ENCODE peak calls at places on chromosomes 7 and 10, in four cellular contexts. H is CD8-positive, alpha-beta memory T cell; X is small intestine; U is fibroblast of lung. C is an unnamed sample.
A peak's percentile ranks its signal among the peaks of the same experiment; 100 is the strongest.

GRCh38 chr7:120797026-120797645 is 60.8 kb downstream of the TSPAN12 start:
- DNase-seq in U (no peak), H (no peak), X (no peak), C (no peak)

GRCh38 chr10:132138596-132138995 is 48.2 kb upstream of the DPYSL4 start:
- DNase-seq in U (no peak), X (no peak), H (no peak), C (peak; percentile 57)

GRCh38 chr10:116385311-116385710 is 42.3 kb upstream of the PNLIPRP3 start:
- DNase-seq in H (no peak), X (no peak), U (no peak), C (no peak)

GRCh38 chr10:77179015-77179695 is 458.5 kb downstream of the KCNMA1 start:
- DNase-seq in X (no peak), U (peak; percentile 93), H (no peak), C (no peak)

GRCh38 chr10:51527806-51528205 is 171.6 kb downstream of the CSTF2T start:
- DNase-seq in U (no peak), H (no peak), X (no peak), C (no peak)

GRCh38 chr10:101050206-101051069 is 11.4 kb upstream of the KAZALD1 start:
- DNase-seq in X (peak; percentile 62), U (peak; percentile 30), H (peak; percentile 76), C (peak; percentile 80)

GRCh38 chr10:107650939-107651338 is 486.4 kb upstream of the SORCS1 start:
- DNase-seq in H (no peak), X (no peak), U (no peak), C (no peak)

GRCh38 chr7:33129806-33130153 is 416 bp downstream of the BBS9 start:
- DNase-seq in X (peak; percentile 8), U (no peak), H (no peak), C (no peak)

GRCh38 chr10:71213127-71213616 is 802 bp downstream of the UNC5B start:
- DNase-seq in H (no peak), X (peak; percentile 71), U (peak; percentile 90), C (no peak)

GRCh38 chr7:95867309-95867708 is 95.0 kb downstream of the DYNC1I1 start:
- DNase-seq in H (no peak), X (no peak), U (no peak), C (no peak)

GRCh38 chr7:48004023-48004422 is 24.6 kb upstream of the HUS1 start:
- DNase-seq in X (no peak), U (no peak), H (no peak), C (no peak)

GRCh38 chr10:45372251-45372951 is 1.6 kb upstream of the ALOX5 start:
- DNase-seq in U (no peak), H (no peak), X (no peak), C (no peak)

GRCh38 chr7:24756989-24757798 is at the start of gene GSDME:
- DNase-seq in X (peak; percentile 75), H (peak; percentile 5), U (peak; percentile 68), C (peak; percentile 83)

GRCh38 chr10:11163990-11164805 is 146.5 kb downstream of the CELF2 start:
- DNase-seq in H (peak; percentile 49), U (no peak), X (no peak), C (no peak)

GRCh38 chr10:29663718-29664117 is 28.9 kb upstream of the SVIL start:
- DNase-seq in X (no peak), H (no peak), U (no peak), C (no peak)

GRCh38 chr7:6162650-6163366 is 109.6 kb downstream of the CYTH3 start:
- DNase-seq in X (no peak), U (no peak), H (no peak), C (no peak)

GRCh38 chr7:151537818-151538561 is 18.3 kb upstream of the RHEB start:
- DNase-seq in H (no peak), U (peak; percentile 26), X (no peak), C (no peak)

GRCh38 chr10:103660364-103661197 is 167.1 kb downstream of the NEURL1 start:
- DNase-seq in U (peak; percentile 60), X (no peak), H (peak; percentile 17), C (peak; percentile 86)

GRCh38 chr10:5284311-5285057 is 80.3 kb upstream of the UCN3 start:
- DNase-seq in X (no peak), H (no peak), U (peak; percentile 56), C (no peak)

GRCh38 chr10:62844280-62845011 is 28.3 kb upstream of the EGR2 start:
- DNase-seq in H (no peak), X (no peak), U (peak; percentile 20), C (no peak)

GRCh38 chr7:148474421-148474820 is 116.1 kb upstream of the C7orf33 start:
- DNase-seq in U (no peak), H (no peak), X (no peak), C (no peak)

GRCh38 chr7:108008827-108009226 is 5.9 kb upstream of the LAMB1 start:
- DNase-seq in X (no peak), U (no peak), H (no peak), C (no peak)

GRCh38 chr7:2313450-2314208 is 612 bp downstream of the SNX8 start:
- DNase-seq in U (no peak), H (no peak), X (peak; percentile 38), C (no peak)

GRCh38 chr10:114508376-114508775 is 104.1 kb upstream of the AFAP1L2 start:
- DNase-seq in X (no peak), H (no peak), U (no peak), C (no peak)

GRCh38 chr10:43210556-43210955 is 56.3 kb downstream of the RASGEF1A start:
- DNase-seq in H (no peak), X (no peak), U (no peak), C (peak; percentile 58)

GRCh38 chr10:130854151-130854550 is 457.4 kb downstream of the TCERG1L start:
- DNase-seq in U (no peak), H (no peak), X (no peak), C (no peak)

GRCh38 chr7:44131173-44132009 is 8.0 kb upstream of the POLD2 start:
- DNase-seq in H (no peak), U (no peak), X (peak; percentile 60), C (peak; percentile 39)

GRCh38 chr7:49255061-49255460 is 330.7 kb downstream of the CDC14C start:
- DNase-seq in H (no peak), X (no peak), U (peak; percentile 46), C (no peak)

GRCh38 chr10:120927352-120927751 is 76.2 kb downstream of the WDR11 start:
- DNase-seq in H (no peak), U (no peak), X (no peak), C (no peak)

GRCh38 chr7:39651262-39651661 is 27.9 kb downstream of the RALA start:
- DNase-seq in X (no peak), U (peak; percentile 80), H (no peak), C (no peak)

GRCh38 chr10:78543749-78544446 is 510.2 kb downstream of the RPS24 start:
- DNase-seq in U (peak; percentile 97), H (no peak), X (no peak), C (peak; percentile 86)

GRCh38 chr7:9719303-9719702 is 1254.4 kb upstream of the PHF14 start:
- DNase-seq in U (peak; percentile 36), X (no peak), H (no peak), C (no peak)

GRCh38 chr10:43407576-43408330 is 1.2 kb downstream of the HNRNPF start:
- DNase-seq in X (peak; percentile 94), H (peak; percentile 81), U (peak; percentile 90), C (peak; percentile 98)

GRCh38 chr7:66699998-66700397 is 40.5 kb upstream of the RABGEF1 start:
- DNase-seq in H (no peak), U (peak; percentile 10), X (no peak), C (peak; percentile 87)

GRCh38 chr7:50370884-50371283 is 66.4 kb downstream of the IKZF1 start:
- DNase-seq in X (no peak), H (no peak), U (no peak), C (no peak)

GRCh38 chr10:21055339-21056135 is 158.4 kb upstream of the NEBL start:
- DNase-seq in X (no peak), U (no peak), H (peak; percentile 45), C (no peak)

GRCh38 chr10:88913803-88914202 is 33.8 kb downstream of the STAMBPL1 start:
- DNase-seq in H (no peak), X (no peak), U (no peak), C (no peak)

GRCh38 chr10:31081937-31082635 is 50.4 kb upstream of the ZNF438 start:
- DNase-seq in X (no peak), H (no peak), U (no peak), C (no peak)

GRCh38 chr10:113071446-113071845 is 121.4 kb downstream of the TCF7L2 start:
- DNase-seq in X (peak; percentile 77), U (peak; percentile 76), H (no peak), C (peak; percentile 81)

GRCh38 chr10:99533496-99534455 is 1.0 kb downstream of the NKX2-3 start:
- DNase-seq in H (no peak), U (no peak), X (no peak), C (no peak)
- H3K4me3 ChIP-seq in H (no peak overlapping the region), U (no peak overlapping the region), X (peak overlapping the region; percentile 18), C (no peak overlapping the region)

GRCh38 chr10:19811517-19811916 is 4.7 kb upstream of the PLXDC2 start:
- DNase-seq in H (no peak), U (peak; percentile 50), X (peak; percentile 9), C (no peak)
- H3K4me1 ChIP-seq in H (no peaks in the 10 kb centered on the region), U (no peaks in the 10 kb centered on the region), X (no peaks in the 10 kb centered on the region), C (no peaks in the 10 kb centered on the region)

GRCh38 chr10:98029149-98030092 is 1.0 kb downstream of the CRTAC1 start:
- DNase-seq in U (no peak), X (no peak), H (no peak), C (peak; percentile 72)
- H3K4me3 ChIP-seq in U (no peak overlapping the region), X (peak overlapping the region; percentile 29), H (no peak overlapping the region), C (no peak overlapping the region)

GRCh38 chr7:105353752-105354328 is 34.9 kb downstream of the SRPK2 start:
- DNase-seq in X (peak; percentile 64), U (peak; percentile 35), H (no peak), C (no peak)

GRCh38 chr7:105350906-105351305 is 37.8 kb downstream of the SRPK2 start:
- DNase-seq in X (no peak), U (no peak), H (no peak), C (no peak)

GRCh38 chr7:105354383-105354782 is 34.3 kb downstream of the SRPK2 start:
- DNase-seq in U (no peak), H (no peak), X (no peak), C (no peak)

GRCh38 chr7:105352922-105353668 is 35.6 kb downstream of the SRPK2 start:
- DNase-seq in H (no peak), X (peak; percentile 92), U (peak; percentile 49), C (no peak)

GRCh38 chr7:105352018-105352612 is 36.6 kb downstream of the SRPK2 start:
- DNase-seq in X (peak; percentile 64), H (peak; percentile 77), U (peak; percentile 99), C (peak; percentile 77)
- H3K4me1 ChIP-seq in X (peaks cover 12% of the 10 kb centered on the region), H (peaks cover 78% of the 10 kb centered on the region), U (peaks cover 20% of the 10 kb centered on the region), C (peaks cover 11% of the 10 kb centered on the region)

GRCh38 chr10:75397571-75397921 is 4.0 kb downstream of the ZNF503 start:
- DNase-seq in H (no peak), X (peak; percentile 27), U (peak; percentile 23), C (peak; percentile 34)

GRCh38 chr10:75398630-75399460 is 2.7 kb downstream of the ZNF503 start:
- DNase-seq in U (peak; percentile 37), H (no peak), X (peak; percentile 48), C (peak; percentile 81)

GRCh38 chr10:75396861-75397570 is 4.5 kb downstream of the ZNF503 start:
- DNase-seq in X (peak; percentile 52), U (peak; percentile 20), H (no peak), C (peak; percentile 83)

GRCh38 chr10:75399461-75400162 is 2.0 kb downstream of the ZNF503 start:
- DNase-seq in H (no peak), U (peak; percentile 69), X (peak; percentile 82), C (peak; percentile 93)

GRCh38 chr10:75398238-75398629 is 3.3 kb downstream of the ZNF503 start:
- DNase-seq in U (no peak), H (no peak), X (peak; percentile 33), C (no peak)
- H3K4me3 ChIP-seq in U (peak overlapping the region; percentile 97), H (no peak overlapping the region), X (peak overlapping the region; percentile 79), C (peak overlapping the region; percentile 88)